ENCODE peak calls at places on chromosomes 6 and 20, in ten cellular contexts. M is left ventricle myocardium inferior; A is HCT116; X is upper lobe of right lung; U is aorta; I is kidney; V is psoas muscle; L is AG10803; K is CD8-positive, alpha-beta T cell; F is testis. B is an unnamed sample.

GRCh38 chr6:3997144-3997770 is 81.7 kb downstream of the FAM217A start:
- DNase-seq in M (no peak), A (no peak), X (no peak), U (no peak), I (no peak), V (no peak), L (peak), K (no peak), F (no peak), B (no peak)

GRCh38 chr20:5996765-5997164 is 46.3 kb downstream of the MCM8 start:
- DNase-seq in M (no peak), A (no peak), X (no peak), U (no peak), I (no peak), V (no peak), L (no peak), K (peak), F (no peak), B (peak)

GRCh38 chr6:42929088-42929927 is at the start of gene CNPY3:
- DNase-seq in M (peak), A (peak), X (peak), U (peak), I (peak), V (peak), L (peak), K (peak), F (peak), B (peak)

GRCh38 chr6:144259988-144260387 is 25.1 kb upstream of the UTRN start:
- DNase-seq in M (no peak), A (no peak), X (no peak), U (no peak), I (no peak), V (no peak), L (peak), K (no peak), F (no peak), B (no peak)

GRCh38 chr6:156497618-156498017 is 279.6 kb upstream of the ARID1B start:
- DNase-seq in M (no peak), A (no peak), X (no peak), U (no peak), I (no peak), V (no peak), L (no peak), K (no peak), F (no peak), B (no peak)

GRCh38 chr6:16322666-16323312 is 84.4 kb downstream of the GMPR start:
- DNase-seq in M (peak), A (no peak), X (no peak), U (no peak), I (peak), V (peak), L (peak), K (peak), F (peak), B (peak)

GRCh38 chr6:121847806-121848522 is 412.5 kb downstream of the GJA1 start:
- DNase-seq in M (no peak), A (no peak), X (no peak), U (no peak), I (no peak), V (no peak), L (no peak), K (no peak), F (no peak), B (no peak)

GRCh38 chr20:33862709-33863403 is 51.7 kb downstream of the CHMP4B start:
- DNase-seq in M (peak), A (no peak), X (peak), U (peak), I (peak), V (peak), L (peak), K (no peak), F (peak), B (peak)

GRCh38 chr6:33197431-33198048 is 2.9 kb downstream of the RXRB start:
- DNase-seq in M (no peak), A (peak), X (peak), U (peak), I (no peak), V (no peak), L (peak), K (no peak), F (peak), B (no peak)

GRCh38 chr6:109372070-109372585 is 10.1 kb downstream of the CD164 start:
- DNase-seq in M (no peak), A (no peak), X (no peak), U (no peak), I (no peak), V (no peak), L (no peak), K (no peak), F (no peak), B (no peak)

GRCh38 chr6:112254921-112255320 is 554 bp upstream of the LAMA4 start:
- DNase-seq in M (no peak), A (no peak), X (no peak), U (no peak), I (no peak), V (no peak), L (no peak), K (no peak), F (no peak), B (no peak)

GRCh38 chr6:112253842-112254816 is at the start of gene LAMA4:
- DNase-seq in M (peak), A (no peak), X (peak), U (peak), I (peak), V (peak), L (peak), K (no peak), F (peak), B (no peak)

GRCh38 chr6:112251170-112251945 is 3.0 kb downstream of the LAMA4 start:
- DNase-seq in M (peak), A (no peak), X (no peak), U (no peak), I (no peak), V (peak), L (peak), K (no peak), F (peak), B (no peak)

GRCh38 chr6:112253505-112253841 is 894 bp downstream of the LAMA4 start:
- DNase-seq in M (no peak), A (no peak), X (no peak), U (no peak), I (no peak), V (no peak), L (no peak), K (no peak), F (peak), B (no peak)

DNA sequence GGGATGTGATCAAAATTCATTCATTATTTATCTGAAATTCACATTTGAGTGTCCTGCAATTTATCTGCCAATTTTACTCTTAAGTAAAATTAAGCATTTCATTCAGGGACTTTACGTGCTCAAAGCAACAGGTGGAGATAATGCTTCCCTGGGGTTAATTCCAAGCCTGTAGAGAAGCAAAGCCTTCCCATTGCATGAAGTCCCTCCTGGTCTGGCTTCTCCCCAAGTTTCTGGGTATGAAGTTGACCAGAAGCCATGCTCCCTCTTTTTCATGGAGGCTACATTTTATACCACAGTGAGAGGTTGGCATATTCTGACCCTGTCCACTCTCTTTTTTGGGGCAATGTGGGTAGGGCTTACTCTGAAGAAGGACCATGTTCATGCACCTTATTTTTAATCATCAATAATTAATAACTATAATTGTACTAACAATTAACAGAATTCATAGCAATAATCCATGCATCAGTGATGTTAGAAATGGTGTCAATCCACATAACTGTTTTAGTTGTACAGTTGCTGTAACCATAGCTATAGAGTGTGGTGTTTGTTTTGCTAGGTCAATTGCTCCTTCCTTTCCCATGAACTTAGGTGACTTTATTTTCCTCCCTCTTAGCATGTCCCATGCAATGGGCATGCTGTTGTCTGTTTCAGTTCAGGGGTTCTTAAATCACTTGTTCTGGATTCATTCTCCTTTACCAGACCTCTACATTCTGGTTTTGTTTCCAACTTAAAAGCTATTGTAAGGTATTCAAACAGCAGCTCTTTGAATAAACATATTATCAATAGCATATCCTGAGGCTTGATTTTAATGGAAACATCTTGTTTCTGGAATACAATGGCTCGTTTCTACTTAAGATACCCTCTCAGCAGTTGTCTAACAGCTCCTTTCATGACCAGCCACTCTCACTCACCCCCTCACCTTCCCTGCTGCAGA is 1.5 kb downstream of the LAMA4 start:
- DNase-seq in M (no peak), A (no peak), X (no peak), U (no peak), I (no peak), V (no peak), L (peak), K (no peak), F (no peak), B (no peak)
- H3K4me3 ChIP-seq in M (peak), A (peak), X (peak), U (peak), I (peak), V (peak), L (peak), K (no peak), F (peak), B (no peak)

GRCh38 chr20:57659131-57659788 is 39.0 kb upstream of the ZBP1 start:
- DNase-seq in M (peak), A (no peak), X (peak), U (peak), I (peak), V (no peak), L (no peak), K (no peak), F (peak), B (peak)

GRCh38 chr20:57658447-57659130 is 38.4 kb upstream of the ZBP1 start:
- DNase-seq in M (peak), A (no peak), X (peak), U (peak), I (no peak), V (no peak), L (no peak), K (no peak), F (peak), B (no peak)

GRCh38 chr20:57656821-57657536 is 36.8 kb upstream of the ZBP1 start:
- DNase-seq in M (peak), A (no peak), X (peak), U (peak), I (peak), V (no peak), L (no peak), K (no peak), F (peak), B (no peak)

GRCh38 chr20:57656252-57656820 is 36.1 kb upstream of the ZBP1 start:
- DNase-seq in M (no peak), A (no peak), X (peak), U (peak), I (peak), V (no peak), L (no peak), K (no peak), F (peak), B (no peak)

GRCh38 chr20:57657537-57658446 is 37.6 kb upstream of the ZBP1 start:
- DNase-seq in M (peak), A (no peak), X (peak), U (peak), I (peak), V (peak), L (no peak), K (peak), F (peak), B (peak)
- H3K4me3 ChIP-seq in M (peak), A (no peak), X (no peak), U (no peak), I (no peak), V (peak), L (no peak), K (peak), F (no peak), B (peak)

DNA sequence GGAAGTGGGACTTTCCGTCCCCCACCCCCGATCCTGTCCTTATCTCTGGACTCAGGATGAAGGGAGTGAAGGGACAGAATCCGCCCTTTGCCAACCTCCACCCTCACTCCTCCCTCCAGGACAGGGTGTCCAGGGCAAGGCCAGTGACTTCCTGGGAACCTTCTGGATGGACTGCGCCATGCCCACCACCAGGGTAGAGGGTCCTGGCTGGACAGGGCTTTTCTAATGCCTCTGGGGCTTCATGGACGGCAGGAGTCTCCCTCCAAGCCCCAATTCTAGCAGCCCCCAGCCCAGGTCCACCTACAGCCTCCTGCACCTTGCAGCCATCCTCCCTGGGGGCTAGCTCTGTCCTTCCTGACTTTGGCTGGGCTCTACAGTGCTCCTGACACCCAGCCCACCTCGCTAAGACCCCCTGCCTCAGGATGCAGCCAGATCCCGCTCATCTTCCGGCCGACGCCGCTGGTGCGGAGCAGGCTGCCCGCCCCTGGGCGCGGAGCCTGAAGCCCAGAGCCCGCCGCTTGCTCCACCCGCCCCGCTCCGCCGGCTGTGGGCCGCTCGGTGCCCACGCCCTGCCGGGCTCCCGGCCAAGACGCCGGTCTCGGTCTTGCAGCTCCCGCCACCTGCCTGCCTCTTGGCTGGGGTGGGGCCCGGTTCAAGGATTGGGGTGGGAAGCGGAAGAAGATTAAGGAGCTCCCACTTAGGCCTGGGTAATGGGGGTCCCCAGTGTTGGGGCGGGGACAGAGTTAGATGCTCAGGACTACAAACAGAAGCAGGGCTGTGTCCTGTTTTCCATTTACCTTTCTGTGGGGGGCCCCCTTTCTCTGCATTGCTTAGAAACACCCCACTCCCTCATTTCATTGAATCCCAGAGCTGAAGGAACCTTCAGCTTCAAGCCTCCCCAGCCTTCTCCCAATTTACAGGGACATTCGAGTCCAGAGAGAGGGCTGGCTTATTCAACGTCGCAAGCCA is 72.8 kb downstream of the MDGA1 start:
- DNase-seq in M (peak), A (no peak), X (peak), U (peak), I (peak), V (peak), L (peak), K (no peak), F (peak), B (no peak)
- H3K4me3 ChIP-seq in M (peak), A (peak), X (peak), U (no peak), I (peak), V (peak), L (no peak), K (no peak), F (peak), B (no peak)

GRCh38 chr20:54342258-54342782 is 133.1 kb upstream of the DOK5 start:
- DNase-seq in M (no peak), A (no peak), X (no peak), U (no peak), I (no peak), V (no peak), L (no peak), K (no peak), F (no peak), B (no peak)
- H3K4me3 ChIP-seq in M (no peak), A (no peak), X (no peak), U (no peak), I (no peak), V (no peak), L (no peak), K (no peak), F (no peak), B (no peak)

B was measured in Jurkat, Clone E6-1.